ENCODE peak calls at places on chromosomes 12 and 14, in eight cellular contexts. One of them, this sample, is unnamed.
A peak's percentile ranks its signal among the peaks of the same experiment; 100 is the strongest.

GRCh38 chr12:52542785-52543318 is 10.1 kb downstream of the KRT71 start:
- DNase-seq in upper lobe of left lung: no peak
- DNase-seq in CD8-positive, alpha-beta memory T cell: no peak
- DNase-seq in body of pancreas: no peak
- DNase-seq in stomach: no peak
- DNase-seq in left lung: no peak
- DNase-seq in naive thymus-derived CD4-positive, alpha-beta T cell: no peak
- DNase-seq in Panc1: no peak
- DNase-seq in this sample: no peak

GRCh38 chr12:12661086-12661485 is 34.9 kb downstream of the GPR19 start:
- DNase-seq in CD8-positive, alpha-beta memory T cell: no peak
- DNase-seq in upper lobe of left lung: no peak
- DNase-seq in Panc1: no peak
- DNase-seq in naive thymus-derived CD4-positive, alpha-beta T cell: no peak
- DNase-seq in body of pancreas: no peak
- DNase-seq in left lung: no peak
- DNase-seq in stomach: no peak
- DNase-seq in this sample: no peak

GRCh38 chr12:42962384-42962783 is 372.8 kb upstream of the PRICKLE1 start:
- DNase-seq in body of pancreas: no peak
- DNase-seq in naive thymus-derived CD4-positive, alpha-beta T cell: no peak
- DNase-seq in CD8-positive, alpha-beta memory T cell: no peak
- DNase-seq in upper lobe of left lung: no peak
- DNase-seq in stomach: no peak
- DNase-seq in left lung: no peak
- DNase-seq in Panc1: no peak
- DNase-seq in this sample: no peak

GRCh38 chr14:99270491-99271287 is 1.3 kb downstream of the BCL11B start:
- DNase-seq in naive thymus-derived CD4-positive, alpha-beta T cell: peak; percentile 38
- DNase-seq in stomach: no peak
- DNase-seq in Panc1: no peak
- DNase-seq in CD8-positive, alpha-beta memory T cell: peak; percentile 39
- DNase-seq in left lung: no peak
- DNase-seq in body of pancreas: no peak
- DNase-seq in upper lobe of left lung: no peak
- DNase-seq in this sample: no peak

GRCh38 chr12:115313929-115314328 is 630.0 kb upstream of the TBX3 start:
- DNase-seq in body of pancreas: no peak
- DNase-seq in CD8-positive, alpha-beta memory T cell: no peak
- DNase-seq in Panc1: peak; percentile 27
- DNase-seq in stomach: no peak
- DNase-seq in left lung: no peak
- DNase-seq in naive thymus-derived CD4-positive, alpha-beta T cell: no peak
- DNase-seq in upper lobe of left lung: no peak
- DNase-seq in this sample: no peak

GRCh38 chr14:73455294-73455693 is 3.1 kb downstream of the NUMB start:
- DNase-seq in left lung: no peak
- DNase-seq in naive thymus-derived CD4-positive, alpha-beta T cell: no peak
- DNase-seq in Panc1: no peak
- DNase-seq in upper lobe of left lung: no peak
- DNase-seq in body of pancreas: no peak
- DNase-seq in CD8-positive, alpha-beta memory T cell: no peak
- DNase-seq in stomach: no peak
- DNase-seq in this sample: no peak

GRCh38 chr14:95098984-95099599 is 58.2 kb downstream of the DICER1 start:
- DNase-seq in body of pancreas: peak; percentile 50
- DNase-seq in naive thymus-derived CD4-positive, alpha-beta T cell: peak; percentile 30
- DNase-seq in CD8-positive, alpha-beta memory T cell: peak; percentile 10
- DNase-seq in left lung: no peak
- DNase-seq in upper lobe of left lung: peak; percentile 64
- DNase-seq in Panc1: peak; percentile 22
- DNase-seq in stomach: peak; percentile 63
- DNase-seq in this sample: peak; percentile 3

GRCh38 chr12:5050542-5050941 is 6.9 kb downstream of the KCNA5 start:
- DNase-seq in CD8-positive, alpha-beta memory T cell: no peak
- DNase-seq in body of pancreas: no peak
- DNase-seq in Panc1: no peak
- DNase-seq in naive thymus-derived CD4-positive, alpha-beta T cell: no peak
- DNase-seq in upper lobe of left lung: no peak
- DNase-seq in stomach: no peak
- DNase-seq in left lung: no peak
- DNase-seq in this sample: no peak

GRCh38 chr12:6200266-6201198 is at the start of gene CD9:
- DNase-seq in Panc1: no peak
- DNase-seq in left lung: peak; percentile 89
- DNase-seq in CD8-positive, alpha-beta memory T cell: no peak
- DNase-seq in body of pancreas: peak; percentile 81
- DNase-seq in stomach: peak; percentile 75
- DNase-seq in upper lobe of left lung: peak; percentile 83
- DNase-seq in naive thymus-derived CD4-positive, alpha-beta T cell: no peak
- DNase-seq in this sample: no peak

GRCh38 chr12:51678086-51678724 is 87.2 kb downstream of the SCN8A start:
- DNase-seq in Panc1: peak; percentile 43
- DNase-seq in naive thymus-derived CD4-positive, alpha-beta T cell: no peak
- DNase-seq in CD8-positive, alpha-beta memory T cell: no peak
- DNase-seq in stomach: peak; percentile 34
- DNase-seq in left lung: no peak
- DNase-seq in body of pancreas: peak; percentile 56
- DNase-seq in upper lobe of left lung: peak; percentile 31
- DNase-seq in this sample: no peak

GRCh38 chr14:71245659-71246361 is 338.6 kb downstream of the PCNX1 start:
- DNase-seq in naive thymus-derived CD4-positive, alpha-beta T cell: no peak
- DNase-seq in body of pancreas: no peak
- DNase-seq in stomach: no peak
- DNase-seq in Panc1: no peak
- DNase-seq in left lung: no peak
- DNase-seq in CD8-positive, alpha-beta memory T cell: no peak
- DNase-seq in upper lobe of left lung: no peak
- DNase-seq in this sample: no peak

GRCh38 chr14:46571970-46572369 is 79.6 kb downstream of the RPL10L start:
- DNase-seq in naive thymus-derived CD4-positive, alpha-beta T cell: no peak
- DNase-seq in stomach: no peak
- DNase-seq in upper lobe of left lung: no peak
- DNase-seq in Panc1: no peak
- DNase-seq in left lung: no peak
- DNase-seq in CD8-positive, alpha-beta memory T cell: no peak
- DNase-seq in body of pancreas: no peak
- DNase-seq in this sample: no peak

GRCh38 chr14:55388160-55388559 is 23.5 kb downstream of the ATG14 start:
- DNase-seq in upper lobe of left lung: no peak
- DNase-seq in stomach: no peak
- DNase-seq in naive thymus-derived CD4-positive, alpha-beta T cell: no peak
- DNase-seq in Panc1: no peak
- DNase-seq in CD8-positive, alpha-beta memory T cell: no peak
- DNase-seq in left lung: no peak
- DNase-seq in body of pancreas: no peak
- DNase-seq in this sample: no peak

GRCh38 chr14:99064262-99064954 is 207.6 kb downstream of the BCL11B start:
- DNase-seq in Panc1: no peak
- DNase-seq in upper lobe of left lung: no peak
- DNase-seq in CD8-positive, alpha-beta memory T cell: no peak
- DNase-seq in naive thymus-derived CD4-positive, alpha-beta T cell: no peak
- DNase-seq in left lung: no peak
- DNase-seq in body of pancreas: no peak
- DNase-seq in stomach: no peak
- DNase-seq in this sample: no peak

GRCh38 chr14:68662395-68662794 is 130.5 kb downstream of the ZFP36L1 start:
- DNase-seq in stomach: no peak
- DNase-seq in left lung: no peak
- DNase-seq in Panc1: no peak
- DNase-seq in naive thymus-derived CD4-positive, alpha-beta T cell: no peak
- DNase-seq in CD8-positive, alpha-beta memory T cell: no peak
- DNase-seq in body of pancreas: peak; percentile 5
- DNase-seq in upper lobe of left lung: no peak
- DNase-seq in this sample: no peak

GRCh38 chr12:124761876-124762275 is 101.8 kb downstream of the SCARB1 start:
- DNase-seq in naive thymus-derived CD4-positive, alpha-beta T cell: no peak
- DNase-seq in body of pancreas: no peak
- DNase-seq in upper lobe of left lung: no peak
- DNase-seq in CD8-positive, alpha-beta memory T cell: no peak
- DNase-seq in left lung: no peak
- DNase-seq in Panc1: no peak
- DNase-seq in stomach: no peak
- DNase-seq in this sample: no peak

GRCh38 chr12:112828534-112828933 is 37.0 kb downstream of the RPH3A start:
- DNase-seq in Panc1: no peak
- DNase-seq in left lung: no peak
- DNase-seq in body of pancreas: no peak
- DNase-seq in stomach: no peak
- DNase-seq in naive thymus-derived CD4-positive, alpha-beta T cell: no peak
- DNase-seq in upper lobe of left lung: no peak
- DNase-seq in CD8-positive, alpha-beta memory T cell: no peak
- DNase-seq in this sample: no peak

GRCh38 chr14:88005978-88006851 is 1.3 kb downstream of the GPR65 start:
- DNase-seq in naive thymus-derived CD4-positive, alpha-beta T cell: peak; percentile 85
- DNase-seq in CD8-positive, alpha-beta memory T cell: peak; percentile 58
- DNase-seq in stomach: no peak
- DNase-seq in Panc1: no peak
- DNase-seq in left lung: no peak
- DNase-seq in body of pancreas: no peak
- DNase-seq in upper lobe of left lung: peak; percentile 67
- DNase-seq in this sample: peak; percentile 61

GRCh38 chr14:65255029-65255545 is 152.8 kb upstream of the MAX start:
- DNase-seq in upper lobe of left lung: no peak
- DNase-seq in CD8-positive, alpha-beta memory T cell: no peak
- DNase-seq in left lung: no peak
- DNase-seq in body of pancreas: no peak
- DNase-seq in Panc1: peak; percentile 48
- DNase-seq in naive thymus-derived CD4-positive, alpha-beta T cell: no peak
- DNase-seq in stomach: no peak
- DNase-seq in this sample: no peak

GRCh38 chr14:23366163-23366921 is 1.4 kb upstream of the EFS start:
- DNase-seq in Panc1: no peak
- DNase-seq in CD8-positive, alpha-beta memory T cell: no peak
- DNase-seq in stomach: no peak
- DNase-seq in upper lobe of left lung: peak; percentile 59
- DNase-seq in body of pancreas: no peak
- DNase-seq in left lung: peak; percentile 87
- DNase-seq in naive thymus-derived CD4-positive, alpha-beta T cell: no peak
- DNase-seq in this sample: no peak

GRCh38 chr14:103845327-103845726 is 2.0 kb downstream of the PPP1R13B start:
- DNase-seq in left lung: no peak
- DNase-seq in Panc1: no peak
- DNase-seq in stomach: no peak
- DNase-seq in naive thymus-derived CD4-positive, alpha-beta T cell: no peak
- DNase-seq in CD8-positive, alpha-beta memory T cell: no peak
- DNase-seq in body of pancreas: no peak
- DNase-seq in upper lobe of left lung: no peak
- DNase-seq in this sample: no peak
- H3K27me3 ChIP-seq in left lung: peaks cover 57% of the 10 kb centered on the region
- H3K27me3 ChIP-seq in Panc1: no peaks in the 10 kb centered on the region
- H3K27me3 ChIP-seq in stomach: no peaks in the 10 kb centered on the region
- H3K27me3 ChIP-seq in naive thymus-derived CD4-positive, alpha-beta T cell: no peaks in the 10 kb centered on the region
- H3K27me3 ChIP-seq in CD8-positive, alpha-beta memory T cell: no peaks in the 10 kb centered on the region
- H3K27me3 ChIP-seq in body of pancreas: no peaks in the 10 kb centered on the region
- H3K27me3 ChIP-seq in upper lobe of left lung: no peaks in the 10 kb centered on the region
- H3K27me3 ChIP-seq in this sample: no peaks in the 10 kb centered on the region

GRCh38 chr14:31207746-31208545 is at the start of gene HECTD1:
- DNase-seq in body of pancreas: peak; percentile 90
- DNase-seq in naive thymus-derived CD4-positive, alpha-beta T cell: peak; percentile 91
- DNase-seq in CD8-positive, alpha-beta memory T cell: peak; percentile 80
- DNase-seq in left lung: peak; percentile 98
- DNase-seq in Panc1: peak; percentile 46
- DNase-seq in stomach: peak; percentile 89
- DNase-seq in upper lobe of left lung: peak; percentile 90
- DNase-seq in this sample: peak; percentile 78

GRCh38 chr14:31204593-31205534 is 2.7 kb downstream of the HECTD1 start:
- DNase-seq in CD8-positive, alpha-beta memory T cell: no peak
- DNase-seq in Panc1: no peak
- DNase-seq in stomach: no peak
- DNase-seq in body of pancreas: no peak
- DNase-seq in upper lobe of left lung: no peak
- DNase-seq in left lung: no peak
- DNase-seq in naive thymus-derived CD4-positive, alpha-beta T cell: no peak
- DNase-seq in this sample: no peak

GRCh38 chr14:31206536-31207286 is 882 bp downstream of the HECTD1 start:
- DNase-seq in Panc1: no peak
- DNase-seq in CD8-positive, alpha-beta memory T cell: peak; percentile 47
- DNase-seq in upper lobe of left lung: peak; percentile 51
- DNase-seq in stomach: peak; percentile 50
- DNase-seq in naive thymus-derived CD4-positive, alpha-beta T cell: peak; percentile 45
- DNase-seq in left lung: peak; percentile 87
- DNase-seq in body of pancreas: peak; percentile 45
- DNase-seq in this sample: peak; percentile 34

GRCh38 chr14:31207287-31207745 is 277 bp downstream of the HECTD1 start:
- DNase-seq in Panc1: no peak
- DNase-seq in body of pancreas: no peak
- DNase-seq in upper lobe of left lung: no peak
- DNase-seq in left lung: no peak
- DNase-seq in CD8-positive, alpha-beta memory T cell: no peak
- DNase-seq in stomach: no peak
- DNase-seq in naive thymus-derived CD4-positive, alpha-beta T cell: no peak
- DNase-seq in this sample: no peak

GRCh38 chr14:31205681-31206535 is 1.7 kb downstream of the HECTD1 start:
- DNase-seq in Panc1: no peak
- DNase-seq in naive thymus-derived CD4-positive, alpha-beta T cell: no peak
- DNase-seq in stomach: no peak
- DNase-seq in upper lobe of left lung: no peak
- DNase-seq in CD8-positive, alpha-beta memory T cell: no peak
- DNase-seq in left lung: no peak
- DNase-seq in body of pancreas: no peak
- DNase-seq in this sample: no peak
- H3K27ac ChIP-seq in Panc1: peak overlapping the region; percentile 80
- H3K27ac ChIP-seq in naive thymus-derived CD4-positive, alpha-beta T cell: peak overlapping the region; percentile 100
- H3K27ac ChIP-seq in stomach: peak overlapping the region; percentile 99
- H3K27ac ChIP-seq in upper lobe of left lung: peak overlapping the region; percentile 99
- H3K27ac ChIP-seq in CD8-positive, alpha-beta memory T cell: peak overlapping the region; percentile 96
- H3K27ac ChIP-seq in left lung: peak overlapping the region; percentile 99
- H3K27ac ChIP-seq in body of pancreas: peak overlapping the region; percentile 98
- H3K27ac ChIP-seq in this sample: peak overlapping the region; percentile 99

GRCh38 chr14:25837431-25837950 is 760.3 kb downstream of the NOVA1 start:
- DNase-seq in Panc1: no peak
- DNase-seq in left lung: no peak
- DNase-seq in naive thymus-derived CD4-positive, alpha-beta T cell: no peak
- DNase-seq in stomach: no peak
- DNase-seq in upper lobe of left lung: no peak
- DNase-seq in body of pancreas: no peak
- DNase-seq in CD8-positive, alpha-beta memory T cell: no peak
- DNase-seq in this sample: no peak
- H3K9me3 ChIP-seq in Panc1: no peaks in the 10 kb centered on the region
- H3K9me3 ChIP-seq in left lung: no peaks in the 10 kb centered on the region
- H3K9me3 ChIP-seq in naive thymus-derived CD4-positive, alpha-beta T cell: no peaks in the 10 kb centered on the region
- H3K9me3 ChIP-seq in stomach: no peaks in the 10 kb centered on the region
- H3K9me3 ChIP-seq in upper lobe of left lung: no peaks in the 10 kb centered on the region
- H3K9me3 ChIP-seq in body of pancreas: no peaks in the 10 kb centered on the region
- H3K9me3 ChIP-seq in CD8-positive, alpha-beta memory T cell: no peaks in the 10 kb centered on the region
- H3K9me3 ChIP-seq in this sample: peaks cover 3% of the 10 kb centered on the region

DNA sequence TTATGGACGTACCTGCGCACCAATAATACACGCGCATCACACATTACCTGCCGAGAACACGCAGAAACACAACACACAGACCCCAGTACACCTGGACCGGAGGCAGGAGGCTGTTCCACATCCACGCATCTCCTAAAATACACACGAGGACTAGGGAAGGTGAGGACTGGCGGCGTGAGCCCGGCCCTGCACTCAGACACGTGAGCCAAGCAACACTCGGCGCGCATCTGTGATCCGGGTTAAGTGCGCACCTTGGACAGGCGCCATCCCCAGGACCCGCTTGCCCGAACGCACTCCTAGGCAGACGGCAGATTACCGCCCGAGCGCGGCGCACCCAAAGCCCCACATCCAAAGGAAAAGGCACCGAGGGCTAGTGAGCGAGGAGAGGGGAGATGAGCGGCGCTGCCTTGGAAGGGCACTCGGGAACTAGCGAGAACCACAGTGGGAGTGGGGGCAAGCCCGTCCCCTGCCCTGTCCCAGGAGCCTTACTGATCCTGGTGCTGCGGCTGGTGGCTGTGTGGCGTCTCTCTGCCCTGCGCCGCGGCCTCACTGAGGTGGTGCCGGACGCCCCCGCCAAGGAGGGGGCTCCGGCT is 417 bp downstream of the GLS2 start:
- DNase-seq in Panc1: no peak
- DNase-seq in stomach: peak; percentile 52
- DNase-seq in left lung: peak; percentile 83
- DNase-seq in CD8-positive, alpha-beta memory T cell: no peak
- DNase-seq in body of pancreas: peak; percentile 76
- DNase-seq in upper lobe of left lung: peak; percentile 46
- DNase-seq in naive thymus-derived CD4-positive, alpha-beta T cell: no peak
- DNase-seq in this sample: no peak
- H3K27me3 ChIP-seq in Panc1: peaks cover 15% of the 10 kb centered on the region
- H3K27me3 ChIP-seq in stomach: no peaks in the 10 kb centered on the region
- H3K27me3 ChIP-seq in left lung: peaks cover 48% of the 10 kb centered on the region
- H3K27me3 ChIP-seq in CD8-positive, alpha-beta memory T cell: peaks cover 4% of the 10 kb centered on the region
- H3K27me3 ChIP-seq in body of pancreas: no peaks in the 10 kb centered on the region
- H3K27me3 ChIP-seq in upper lobe of left lung: no peaks in the 10 kb centered on the region
- H3K27me3 ChIP-seq in naive thymus-derived CD4-positive, alpha-beta T cell: peaks cover 6% of the 10 kb centered on the region
- H3K27me3 ChIP-seq in this sample: no peaks in the 10 kb centered on the region